ENCODE peak calls at places on chromosomes 11 and 22, in nine cellular contexts. P is stimulated activated naive CD4-positive, alpha-beta T cell; J is gastrocnemius medialis; K is NCI-H1092; Q is head of caudate nucleus; Y is HEK293T; V is fibroblast of mammary gland; X is C1 segment of cervical spinal cord; O is HFFc6. C is an unnamed sample.

GRCh38 chr11:128022007-128022368 is 565.4 kb downstream of the ETS1 start:
- DNase-seq in P (no peak), Q (no peak), J (no peak), K (no peak), X (no peak), O (peak; percentile 62), V (peak; percentile 68), Y (no peak), C (no peak)

GRCh38 chr11:6531267-6531752 is 34.2 kb downstream of the DNHD1 start:
- DNase-seq in P (no peak), O (peak; percentile 56), Q (peak; percentile 23), K (peak; percentile 10), V (peak; percentile 61), X (no peak), J (no peak), Y (peak; percentile 46), C (peak; percentile 68)

GRCh38 chr11:2539761-2540520 is 95.1 kb downstream of the KCNQ1 start:
- DNase-seq in P (no peak), J (no peak), Q (no peak), Y (no peak), V (no peak), O (no peak), X (no peak), K (peak; percentile 24), C (no peak)

GRCh38 chr22:49756656-49757055 is 71.0 kb downstream of the BRD1 start:
- DNase-seq in V (no peak), O (no peak), J (no peak), K (no peak), Q (no peak), Y (no peak), P (no peak), X (no peak), C (no peak)

GRCh38 chr22:23109441-23109978 is 32.3 kb downstream of the RSPH14 start:
- DNase-seq in Q (no peak), K (no peak), O (no peak), J (no peak), Y (no peak), X (no peak), P (no peak), V (no peak), C (no peak)

GRCh38 chr11:16859651-16860050 is 121.2 kb downstream of the C11orf58 start:
- DNase-seq in O (no peak), P (no peak), V (no peak), X (no peak), K (no peak), Q (no peak), Y (no peak), J (no peak), C (no peak)

GRCh38 chr11:113376156-113376555 is 11.4 kb upstream of the ANKK1 start:
- DNase-seq in O (no peak), X (no peak), V (peak; percentile 15), Q (no peak), P (no peak), K (no peak), J (no peak), Y (no peak), C (peak; percentile 33)

GRCh38 chr11:316031-316701 is 2.3 kb downstream of the IFITM1 start:
- DNase-seq in J (no peak), V (no peak), Y (no peak), Q (no peak), X (no peak), P (no peak), O (no peak), K (no peak), C (no peak)

GRCh38 chr22:43341565-43341964 is 1.6 kb downstream of the SCUBE1 start:
- DNase-seq in O (no peak), P (no peak), V (no peak), Q (no peak), Y (no peak), J (no peak), X (no peak), K (no peak), C (no peak)

GRCh38 chr11:59674291-59674690 is 5.5 kb upstream of the PATL1 start:
- DNase-seq in Q (no peak), V (no peak), X (no peak), O (no peak), Y (no peak), P (no peak), J (no peak), K (no peak), C (no peak)

C was measured in globus pallidus.